ENCODE peak calls at places on chromosome 10, in nine cellular contexts. One of them, this sample, is unnamed.

GRCh38 chr10:9243861-9244515 is 1189.5 kb downstream of the GATA3 start:
- DNase-seq in fibroblast of lung: no peak
- DNase-seq in ovary: no peak
- DNase-seq in prostate gland: no peak
- DNase-seq in A549: no peak
- DNase-seq in tibial nerve: no peak
- DNase-seq in GM23248: no peak
- DNase-seq in body of pancreas: peak; percentile 73
- DNase-seq in IMR-90: no peak
- DNase-seq in this sample: no peak

GRCh38 chr10:43371418-43371817 is at the start of gene FXYD4:
- DNase-seq in fibroblast of lung: no peak
- DNase-seq in ovary: no peak
- DNase-seq in prostate gland: no peak
- DNase-seq in A549: no peak
- DNase-seq in tibial nerve: no peak
- DNase-seq in GM23248: no peak
- DNase-seq in body of pancreas: no peak
- DNase-seq in IMR-90: no peak
- DNase-seq in this sample: no peak

GRCh38 chr10:131841669-131842139 is 59.1 kb upstream of the PPP2R2D start:
- DNase-seq in fibroblast of lung: no peak
- DNase-seq in ovary: no peak
- DNase-seq in prostate gland: no peak
- DNase-seq in A549: no peak
- DNase-seq in tibial nerve: no peak
- DNase-seq in GM23248: no peak
- DNase-seq in body of pancreas: no peak
- DNase-seq in IMR-90: no peak
- DNase-seq in this sample: no peak

GRCh38 chr10:114395361-114396022 is 8.8 kb downstream of the AFAP1L2 start:
- DNase-seq in fibroblast of lung: no peak
- DNase-seq in ovary: no peak
- DNase-seq in prostate gland: no peak
- DNase-seq in A549: no peak
- DNase-seq in tibial nerve: no peak
- DNase-seq in GM23248: no peak
- DNase-seq in body of pancreas: no peak
- DNase-seq in IMR-90: no peak
- DNase-seq in this sample: no peak

GRCh38 chr10:131825150-131825907 is 75.5 kb upstream of the PPP2R2D start:
- DNase-seq in fibroblast of lung: no peak
- DNase-seq in ovary: no peak
- DNase-seq in prostate gland: no peak
- DNase-seq in A549: no peak
- DNase-seq in tibial nerve: no peak
- DNase-seq in GM23248: peak; percentile 2
- DNase-seq in body of pancreas: no peak
- DNase-seq in IMR-90: no peak
- DNase-seq in this sample: peak; percentile 4

GRCh38 chr10:44517635-44518034 is 132.7 kb upstream of the CXCL12 start:
- DNase-seq in fibroblast of lung: no peak
- DNase-seq in ovary: no peak
- DNase-seq in prostate gland: no peak
- DNase-seq in A549: no peak
- DNase-seq in tibial nerve: no peak
- DNase-seq in GM23248: peak; percentile 18
- DNase-seq in body of pancreas: peak; percentile 20
- DNase-seq in IMR-90: no peak
- DNase-seq in this sample: no peak

GRCh38 chr10:79084012-79084971 is 15.5 kb downstream of the ZMIZ1 start:
- DNase-seq in fibroblast of lung: peak; percentile 89
- DNase-seq in ovary: peak; percentile 93
- DNase-seq in prostate gland: peak; percentile 58
- DNase-seq in A549: peak; percentile 86
- DNase-seq in tibial nerve: peak; percentile 97
- DNase-seq in GM23248: peak; percentile 89
- DNase-seq in body of pancreas: peak; percentile 94
- DNase-seq in IMR-90: peak; percentile 83
- DNase-seq in this sample: no peak

GRCh38 chr10:128540806-128541739 is 414.9 kb upstream of the MKI67 start:
- DNase-seq in fibroblast of lung: no peak
- DNase-seq in ovary: no peak
- DNase-seq in prostate gland: peak; percentile 21
- DNase-seq in A549: no peak
- DNase-seq in tibial nerve: no peak
- DNase-seq in GM23248: no peak
- DNase-seq in body of pancreas: peak; percentile 15
- DNase-seq in IMR-90: no peak
- DNase-seq in this sample: peak; percentile 37

GRCh38 chr10:127999291-127999690 is 92.4 kb downstream of the PTPRE start:
- DNase-seq in fibroblast of lung: no peak
- DNase-seq in ovary: no peak
- DNase-seq in prostate gland: no peak
- DNase-seq in A549: no peak
- DNase-seq in tibial nerve: no peak
- DNase-seq in GM23248: no peak
- DNase-seq in body of pancreas: no peak
- DNase-seq in IMR-90: no peak
- DNase-seq in this sample: no peak

GRCh38 chr10:128095023-128095752 is 31.0 kb downstream of the MKI67 start:
- DNase-seq in fibroblast of lung: no peak
- DNase-seq in ovary: no peak
- DNase-seq in prostate gland: no peak
- DNase-seq in A549: peak; percentile 18
- DNase-seq in tibial nerve: no peak
- DNase-seq in GM23248: no peak
- DNase-seq in body of pancreas: no peak
- DNase-seq in IMR-90: no peak
- DNase-seq in this sample: no peak

GRCh38 chr10:33706191-33706590 is 371.7 kb upstream of the NRP1 start:
- DNase-seq in fibroblast of lung: peak; percentile 58
- DNase-seq in ovary: no peak
- DNase-seq in prostate gland: no peak
- DNase-seq in A549: peak; percentile 64
- DNase-seq in tibial nerve: no peak
- DNase-seq in GM23248: peak; percentile 93
- DNase-seq in body of pancreas: no peak
- DNase-seq in IMR-90: peak; percentile 86
- DNase-seq in this sample: no peak

DNA sequence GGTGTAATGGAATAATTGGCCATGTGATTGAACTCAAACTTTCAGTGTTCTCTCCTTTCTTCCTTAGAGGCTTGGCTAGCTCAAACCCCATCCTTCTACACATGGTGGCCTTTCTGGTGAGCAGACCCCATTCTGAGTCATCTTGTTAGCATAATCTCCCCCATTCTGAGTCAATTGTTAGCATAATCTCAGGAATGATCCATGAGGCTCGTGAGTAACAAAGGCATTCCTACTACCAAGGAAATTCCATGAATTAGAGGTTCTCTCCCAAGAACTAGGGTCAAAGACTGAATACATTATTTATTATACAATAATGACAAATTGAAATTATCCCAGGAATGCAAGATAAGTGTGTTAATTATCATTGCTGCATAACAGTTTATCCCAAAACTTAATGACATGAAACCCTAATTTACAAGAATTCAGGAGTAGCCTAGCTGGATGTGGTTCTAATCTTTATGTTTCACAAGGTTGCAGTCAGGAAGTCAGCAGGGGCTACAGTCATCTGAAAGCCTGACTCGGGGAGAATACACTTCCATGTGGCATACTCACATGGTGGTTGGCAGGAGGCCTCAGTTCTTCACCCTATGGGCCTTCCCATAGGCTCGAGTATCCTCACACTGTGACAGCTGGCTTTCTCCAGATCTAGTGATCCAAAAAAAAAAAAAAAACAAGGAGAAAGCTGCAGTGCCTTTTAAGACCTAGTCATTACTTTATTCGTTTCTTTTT is 100.2 kb downstream of the MMRN2 start:
- DNase-seq in fibroblast of lung: peak; percentile 47
- DNase-seq in ovary: no peak
- DNase-seq in prostate gland: no peak
- DNase-seq in A549: no peak
- DNase-seq in tibial nerve: no peak
- DNase-seq in GM23248: peak; percentile 86
- DNase-seq in body of pancreas: no peak
- DNase-seq in IMR-90: peak; percentile 88
- DNase-seq in this sample: no peak
- H3K27ac ChIP-seq in fibroblast of lung: peak overlapping the region; percentile 57
- H3K27ac ChIP-seq in ovary: no peak overlapping the region
- H3K27ac ChIP-seq in prostate gland: no peak overlapping the region
- H3K27ac ChIP-seq in A549: no peak overlapping the region
- H3K27ac ChIP-seq in tibial nerve: no peak overlapping the region
- H3K27ac ChIP-seq in GM23248: peak overlapping the region; percentile 74
- H3K27ac ChIP-seq in body of pancreas: no peak overlapping the region
- H3K27ac ChIP-seq in IMR-90: peak overlapping the region; percentile 21
- H3K27ac ChIP-seq in this sample: peak overlapping the region; percentile 39

GRCh38 chr10:133084491-133084890 is 3.2 kb upstream of the ADGRA1 start:
- DNase-seq in fibroblast of lung: no peak
- DNase-seq in ovary: no peak
- DNase-seq in prostate gland: no peak
- DNase-seq in A549: no peak
- DNase-seq in tibial nerve: no peak
- DNase-seq in GM23248: no peak
- DNase-seq in body of pancreas: no peak
- DNase-seq in IMR-90: no peak
- DNase-seq in this sample: no peak

GRCh38 chr10:133081636-133082035 is 6.1 kb upstream of the ADGRA1 start:
- DNase-seq in fibroblast of lung: no peak
- DNase-seq in ovary: no peak
- DNase-seq in prostate gland: no peak
- DNase-seq in A549: no peak
- DNase-seq in tibial nerve: no peak
- DNase-seq in GM23248: no peak
- DNase-seq in body of pancreas: no peak
- DNase-seq in IMR-90: no peak
- DNase-seq in this sample: no peak

GRCh38 chr10:133083422-133084100 is 4.2 kb upstream of the ADGRA1 start:
- DNase-seq in fibroblast of lung: no peak
- DNase-seq in ovary: no peak
- DNase-seq in prostate gland: no peak
- DNase-seq in A549: no peak
- DNase-seq in tibial nerve: no peak
- DNase-seq in GM23248: no peak
- DNase-seq in body of pancreas: no peak
- DNase-seq in IMR-90: no peak
- DNase-seq in this sample: no peak

GRCh38 chr10:133080683-133081040 is 7.1 kb upstream of the ADGRA1 start:
- DNase-seq in fibroblast of lung: no peak
- DNase-seq in ovary: no peak
- DNase-seq in prostate gland: no peak
- DNase-seq in A549: no peak
- DNase-seq in tibial nerve: no peak
- DNase-seq in GM23248: no peak
- DNase-seq in body of pancreas: no peak
- DNase-seq in IMR-90: no peak
- DNase-seq in this sample: no peak

GRCh38 chr10:133082685-133083421 is 4.9 kb upstream of the ADGRA1 start:
- DNase-seq in fibroblast of lung: no peak
- DNase-seq in ovary: no peak
- DNase-seq in prostate gland: no peak
- DNase-seq in A549: no peak
- DNase-seq in tibial nerve: no peak
- DNase-seq in GM23248: no peak
- DNase-seq in body of pancreas: no peak
- DNase-seq in IMR-90: no peak
- DNase-seq in this sample: no peak
- H3K27ac ChIP-seq in fibroblast of lung: no peak overlapping the region
- H3K27ac ChIP-seq in ovary: no peak overlapping the region
- H3K27ac ChIP-seq in prostate gland: no peak overlapping the region
- H3K27ac ChIP-seq in A549: no peak overlapping the region
- H3K27ac ChIP-seq in tibial nerve: no peak overlapping the region
- H3K27ac ChIP-seq in GM23248: no peak overlapping the region
- H3K27ac ChIP-seq in body of pancreas: no peak overlapping the region
- H3K27ac ChIP-seq in IMR-90: no peak overlapping the region
- H3K27ac ChIP-seq in this sample: no peak overlapping the region

DNA sequence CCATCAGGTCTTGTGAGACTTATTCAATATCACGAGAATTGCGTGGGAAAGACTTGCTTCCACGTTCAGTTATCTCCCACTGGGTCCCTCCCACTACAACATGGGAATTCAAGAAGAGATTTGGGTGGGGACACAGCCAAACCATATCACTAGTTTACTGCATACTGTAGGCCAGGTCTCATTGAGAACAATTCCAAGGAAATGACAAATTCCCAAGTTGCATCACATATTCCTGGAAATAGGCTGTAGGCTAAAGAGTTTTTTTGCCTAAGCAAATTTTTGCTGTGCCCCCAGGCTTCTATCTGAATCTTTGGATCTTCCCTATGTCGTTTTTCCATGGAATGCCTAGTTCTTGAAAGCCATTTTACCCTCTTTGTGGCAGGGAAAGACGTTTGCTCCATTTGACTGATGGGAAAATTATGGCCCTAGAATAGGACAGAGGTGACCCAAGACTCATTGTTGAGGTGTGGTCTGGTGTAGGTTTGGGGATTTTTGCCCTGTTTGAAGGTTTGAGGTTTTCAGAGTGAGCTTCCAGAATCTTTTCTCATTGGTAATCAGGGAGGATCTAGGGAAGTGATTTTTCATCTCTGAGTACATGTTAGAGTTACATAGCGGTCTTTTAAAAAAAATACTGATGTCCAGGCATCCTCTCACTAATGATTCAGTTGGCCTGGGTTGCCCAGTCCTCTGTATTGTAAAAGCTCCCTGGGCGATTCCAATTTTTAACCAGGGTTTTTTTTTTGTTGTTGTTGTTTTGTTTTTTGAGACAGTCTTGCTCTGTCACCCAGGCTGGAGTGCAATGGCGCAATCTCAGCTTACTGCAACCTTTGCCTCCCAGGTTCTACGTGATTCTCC is 44.4 kb downstream of the TACR2 start:
- DNase-seq in fibroblast of lung: no peak
- DNase-seq in ovary: no peak
- DNase-seq in prostate gland: no peak
- DNase-seq in A549: no peak
- DNase-seq in tibial nerve: no peak
- DNase-seq in GM23248: peak; percentile 61
- DNase-seq in body of pancreas: no peak
- DNase-seq in IMR-90: peak; percentile 41
- DNase-seq in this sample: peak; percentile 83
- H3K27ac ChIP-seq in fibroblast of lung: no peak overlapping the region
- H3K27ac ChIP-seq in ovary: no peak overlapping the region
- H3K27ac ChIP-seq in prostate gland: no peak overlapping the region
- H3K27ac ChIP-seq in A549: no peak overlapping the region
- H3K27ac ChIP-seq in tibial nerve: no peak overlapping the region
- H3K27ac ChIP-seq in GM23248: peak overlapping the region; percentile 69
- H3K27ac ChIP-seq in body of pancreas: no peak overlapping the region
- H3K27ac ChIP-seq in IMR-90: no peak overlapping the region
- H3K27ac ChIP-seq in this sample: no peak overlapping the region

DNA sequence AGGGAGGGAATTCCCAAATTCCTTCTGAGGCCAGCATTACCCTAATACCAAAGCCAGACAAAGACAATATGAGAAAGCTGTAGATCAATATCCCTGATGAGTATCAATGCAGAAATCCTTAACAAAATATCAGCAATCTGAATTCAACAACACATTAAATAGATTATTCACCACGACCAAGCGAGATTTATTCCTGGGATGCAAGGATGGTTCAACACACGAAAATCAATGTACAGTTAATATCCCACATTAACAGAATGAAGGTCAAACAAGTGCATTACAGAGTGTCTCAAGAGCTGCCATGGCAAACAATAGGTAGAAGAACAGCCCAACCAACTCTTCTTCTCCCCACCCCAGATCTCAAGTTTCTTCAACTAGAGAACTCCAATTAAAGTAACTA is 6.1 kb downstream of the ECD start:
- DNase-seq in fibroblast of lung: no peak
- DNase-seq in ovary: no peak
- DNase-seq in prostate gland: no peak
- DNase-seq in A549: no peak
- DNase-seq in tibial nerve: no peak
- DNase-seq in GM23248: no peak
- DNase-seq in body of pancreas: no peak
- DNase-seq in IMR-90: no peak
- DNase-seq in this sample: no peak
- H3K27ac ChIP-seq in fibroblast of lung: no peak overlapping the region
- H3K27ac ChIP-seq in ovary: no peak overlapping the region
- H3K27ac ChIP-seq in prostate gland: no peak overlapping the region
- H3K27ac ChIP-seq in A549: no peak overlapping the region
- H3K27ac ChIP-seq in tibial nerve: no peak overlapping the region
- H3K27ac ChIP-seq in GM23248: peak overlapping the region; percentile 94
- H3K27ac ChIP-seq in body of pancreas: no peak overlapping the region
- H3K27ac ChIP-seq in IMR-90: no peak overlapping the region
- H3K27ac ChIP-seq in this sample: no peak overlapping the region

This sample was measured in cardiac muscle cell.